ENCODE peak calls at places on chromosome 11, in eight cellular contexts. B is activated naive CD8-positive, alpha-beta T cell treated with anti-CD3 and anti-CD28 coated beads, Interleukin-2, amount 50 U/mL, for 24 hours; W is EL; M is effector memory CD8-positive, alpha-beta T cell; E is GM03348; H is memory B cell; I is NAMALWA; U is left colon. Y is an unnamed sample.

GRCh38 chr11:3995949-3996554 is 98.5 kb upstream of the RRM1 start:
- DNase-seq in B (no peak), W (peak), M (no peak), E (peak), H (no peak), I (no peak), U (no peak), Y (peak)

GRCh38 chr11:104967493-104968364 is 645 bp downstream of the CASP4 start:
- DNase-seq in B (no peak), W (peak), M (no peak), E (peak), H (no peak), I (no peak), U (no peak), Y (no peak)

GRCh38 chr11:120816711-120817110 is 207.2 kb upstream of the TBCEL start:
- DNase-seq in B (no peak), W (no peak), M (no peak), E (no peak), H (no peak), I (no peak), U (no peak), Y (no peak)

GRCh38 chr11:130872961-130873360 is 43.3 kb downstream of the SNX19 start:
- DNase-seq in B (no peak), W (peak), M (no peak), E (peak), H (no peak), I (no peak), U (no peak), Y (peak)

GRCh38 chr11:12243511-12243910 is 133.1 kb downstream of the MICAL2 start:
- DNase-seq in B (no peak), W (no peak), M (no peak), E (no peak), H (no peak), I (no peak), U (no peak), Y (no peak)

GRCh38 chr11:104866815-104867214 is 31.4 kb downstream of the CASP12 start:
- DNase-seq in B (no peak), W (no peak), M (no peak), E (no peak), H (no peak), I (no peak), U (no peak), Y (no peak)

GRCh38 chr11:75966546-75967287 is 151.7 kb downstream of the UVRAG start:
- DNase-seq in B (no peak), W (peak), M (no peak), E (peak), H (no peak), I (no peak), U (no peak), Y (peak)

GRCh38 chr11:72141066-72141465 is 5.5 kb downstream of the FOLR3 start:
- DNase-seq in B (peak), W (peak), M (no peak), E (peak), H (no peak), I (no peak), U (no peak), Y (peak)

GRCh38 chr11:40032331-40032730 is 1427.1 kb downstream of the LRRC4C start:
- DNase-seq in B (no peak), W (no peak), M (no peak), E (no peak), H (no peak), I (no peak), U (no peak), Y (no peak)

GRCh38 chr11:33507967-33508366 is 192.7 kb downstream of the C11orf91 start:
- DNase-seq in B (no peak), W (peak), M (no peak), E (peak), H (no peak), I (no peak), U (no peak), Y (peak)

GRCh38 chr11:130580372-130580771 is 131.9 kb downstream of the ADAMTS15 start:
- DNase-seq in B (no peak), W (peak), M (no peak), E (peak), H (no peak), I (no peak), U (no peak), Y (peak)

GRCh38 chr11:2312232-2313042 is 10.6 kb downstream of the TSPAN32 start:
- DNase-seq in B (no peak), W (peak), M (no peak), E (peak), H (no peak), I (no peak), U (peak), Y (peak)

GRCh38 chr11:36628765-36629199 is 30.7 kb upstream of the RAG2 start:
- DNase-seq in B (no peak), W (no peak), M (no peak), E (no peak), H (no peak), I (no peak), U (no peak), Y (no peak)

GRCh38 chr11:111977141-111978027 is 40.2 kb downstream of the DIXDC1 start:
- DNase-seq in B (peak), W (peak), M (peak), E (peak), H (peak), I (no peak), U (peak), Y (peak)

GRCh38 chr11:65852508-65853248 is 5.3 kb downstream of the CFL1 start:
- DNase-seq in B (no peak), W (peak), M (no peak), E (no peak), H (no peak), I (peak), U (peak), Y (no peak)

GRCh38 chr11:70324354-70325115 is 54.0 kb downstream of the PPFIA1 start:
- DNase-seq in B (peak), W (peak), M (no peak), E (peak), H (no peak), I (no peak), U (no peak), Y (no peak)

GRCh38 chr11:108780119-108780518 is 115.2 kb downstream of the DDX10 start:
- DNase-seq in B (no peak), W (no peak), M (no peak), E (no peak), H (no peak), I (peak), U (no peak), Y (no peak)

GRCh38 chr11:33594188-33594587 is 106.4 kb downstream of the C11orf91 start:
- DNase-seq in B (no peak), W (no peak), M (no peak), E (no peak), H (no peak), I (no peak), U (no peak), Y (no peak)

GRCh38 chr11:45455536-45455935 is 169.4 kb upstream of the SYT13 start:
- DNase-seq in B (no peak), W (no peak), M (no peak), E (peak), H (no peak), I (no peak), U (no peak), Y (peak)

GRCh38 chr11:77101043-77101537 is 1.6 kb upstream of the OMP start:
- DNase-seq in B (no peak), W (peak), M (no peak), E (peak), H (no peak), I (peak), U (peak), Y (peak)

GRCh38 chr11:125088576-125089455 is 22.6 kb downstream of the TMEM218 start:
- DNase-seq in B (no peak), W (no peak), M (no peak), E (no peak), H (no peak), I (no peak), U (no peak), Y (no peak)

GRCh38 chr11:83540112-83540675 is 254.0 kb upstream of the CCDC90B start:
- DNase-seq in B (no peak), W (no peak), M (no peak), E (no peak), H (no peak), I (no peak), U (no peak), Y (no peak)

GRCh38 chr11:1403721-1404460 is 14.2 kb downstream of the BRSK2 start:
- DNase-seq in B (no peak), W (no peak), M (no peak), E (no peak), H (no peak), I (no peak), U (no peak), Y (no peak)

GRCh38 chr11:102685769-102686168 is 19.8 kb downstream of the MMP27 start:
- DNase-seq in B (no peak), W (no peak), M (no peak), E (no peak), H (no peak), I (no peak), U (no peak), Y (no peak)

GRCh38 chr11:118998822-118999221 is 884 bp downstream of the CENATAC start:
- DNase-seq in B (no peak), W (peak), M (no peak), E (peak), H (no peak), I (no peak), U (no peak), Y (peak)

GRCh38 chr11:61274084-61274483 is 21.0 kb downstream of the VWCE start:
- DNase-seq in B (no peak), W (no peak), M (no peak), E (no peak), H (no peak), I (no peak), U (no peak), Y (no peak)

GRCh38 chr11:94791216-94791889 is 23.2 kb downstream of the AMOTL1 start:
- DNase-seq in B (no peak), W (no peak), M (no peak), E (no peak), H (no peak), I (no peak), U (no peak), Y (no peak)

GRCh38 chr11:66841861-66842260 is 1.4 kb upstream of the RCE1 start:
- DNase-seq in B (no peak), W (no peak), M (no peak), E (no peak), H (no peak), I (no peak), U (no peak), Y (no peak)

GRCh38 chr11:79482800-79483199 is 42.0 kb upstream of the TENM4 start:
- DNase-seq in B (no peak), W (no peak), M (no peak), E (no peak), H (no peak), I (peak), U (no peak), Y (no peak)

GRCh38 chr11:27355575-27356104 is 7.4 kb downstream of the CCDC34 start:
- DNase-seq in B (no peak), W (no peak), M (no peak), E (no peak), H (no peak), I (no peak), U (no peak), Y (no peak)

GRCh38 chr11:32312206-32312817 is 123.0 kb downstream of the WT1 start:
- DNase-seq in B (no peak), W (peak), M (no peak), E (no peak), H (no peak), I (no peak), U (no peak), Y (no peak)

GRCh38 chr11:107928767-107929507 is 689 bp downstream of the RAB39A start:
- DNase-seq in B (peak), W (no peak), M (no peak), E (no peak), H (peak), I (peak), U (no peak), Y (no peak)

GRCh38 chr11:68857037-68857586 is 15.4 kb upstream of the CPT1A start:
- DNase-seq in B (no peak), W (no peak), M (no peak), E (no peak), H (no peak), I (no peak), U (no peak), Y (no peak)

GRCh38 chr11:9046376-9046775 is 42.6 kb upstream of the NRIP3 start:
- DNase-seq in B (no peak), W (no peak), M (no peak), E (no peak), H (no peak), I (no peak), U (no peak), Y (no peak)

GRCh38 chr11:35927730-35928129 is 16.1 kb upstream of the LDLRAD3 start:
- DNase-seq in B (no peak), W (no peak), M (no peak), E (no peak), H (no peak), I (no peak), U (peak), Y (no peak)

GRCh38 chr11:102545701-102546100 is 15.2 kb upstream of the MMP7 start:
- DNase-seq in B (no peak), W (no peak), M (no peak), E (no peak), H (no peak), I (no peak), U (no peak), Y (no peak)